ENCODE peak calls at places on chromosome 18, in seven cellular contexts. N is WERI-Rb-1, S is gastrocnemius medialis, J is fibroblast of the aortic adventitia, A is psoas muscle, P is cardiac muscle cell, E is brain microvascular endothelial cell. Q is an unnamed sample.
A peak's percentile ranks its signal among the peaks of the same experiment; 100 is the strongest.

GRCh38 chr18:73893879-73894278 is 253.8 kb downstream of the FBXO15 start:
- DNase-seq in P (no peak), E (no peak), S (no peak), J (no peak), A (no peak), N (no peak), Q (no peak)

GRCh38 chr18:47150824-47151366 is 595 bp upstream of the HDHD2 start:
- DNase-seq in J (no peak), P (no peak), A (no peak), N (peak; percentile 25), E (peak; percentile 5), S (no peak), Q (no peak)

GRCh38 chr18:987325-988186 is 82.9 kb downstream of the ADCYAP1 start:
- DNase-seq in P (no peak), S (no peak), E (peak; percentile 58), J (peak; percentile 99), N (no peak), A (no peak), Q (no peak)

GRCh38 chr18:79789901-79790885 is 7.5 kb upstream of the KCNG2 start:
- DNase-seq in N (no peak), S (no peak), J (no peak), P (no peak), E (no peak), A (no peak), Q (no peak)

GRCh38 chr18:6543330-6543908 is 128.7 kb upstream of the L3MBTL4 start:
- DNase-seq in A (no peak), S (no peak), P (peak; percentile 57), J (peak; percentile 59), N (no peak), E (no peak), Q (no peak)

GRCh38 chr18:34222396-34223163 is 2.1 kb downstream of the NOL4 start:
- DNase-seq in J (peak; percentile 1), A (peak; percentile 21), N (peak; percentile 45), S (no peak), E (no peak), P (peak; percentile 51), Q (no peak)

GRCh38 chr18:71442830-71443229 is 1101.3 kb downstream of the CBLN2 start:
- DNase-seq in N (no peak), P (no peak), S (no peak), E (no peak), A (no peak), J (peak; percentile 90), Q (no peak)

GRCh38 chr18:79439201-79440023 is 43.7 kb downstream of the NFATC1 start:
- DNase-seq in S (peak; percentile 86), J (no peak), E (no peak), N (no peak), A (peak; percentile 75), P (no peak), Q (no peak)

GRCh38 chr18:45588831-45589558 is 26.3 kb upstream of the SLC14A2 start:
- DNase-seq in N (no peak), S (no peak), P (no peak), J (peak; percentile 78), E (no peak), A (no peak), Q (no peak)

GRCh38 chr18:6088432-6088831 is 193.1 kb upstream of the TMEM200C start:
- DNase-seq in N (no peak), S (no peak), A (no peak), P (no peak), J (no peak), E (no peak), Q (no peak)

GRCh38 chr18:74524097-74524496 is 10.2 kb upstream of the CNDP1 start:
- DNase-seq in N (no peak), J (no peak), E (no peak), P (no peak), S (no peak), A (no peak), Q (no peak)

GRCh38 chr18:43442571-43442970 is 165.3 kb upstream of the SYT4 start:
- DNase-seq in J (no peak), P (no peak), A (no peak), N (no peak), E (peak; percentile 43), S (no peak), Q (no peak)

GRCh38 chr18:27423581-27423980 is 238.5 kb upstream of the CHST9 start:
- DNase-seq in N (no peak), J (no peak), A (no peak), E (no peak), P (no peak), S (no peak), Q (no peak)

GRCh38 chr18:73614812-73615211 is 532.8 kb downstream of the FBXO15 start:
- DNase-seq in A (no peak), E (peak; percentile 21), S (no peak), J (peak; percentile 94), P (no peak), N (no peak), Q (no peak)

GRCh38 chr18:3604626-3605408 is 154.8 kb downstream of the TGIF1 start:
- DNase-seq in N (no peak), P (no peak), E (peak; percentile 85), A (no peak), J (peak; percentile 99), S (no peak), Q (no peak)

GRCh38 chr18:58608216-58608615 is 20.7 kb downstream of the ALPK2 start:
- DNase-seq in E (no peak), J (no peak), P (no peak), S (no peak), A (no peak), N (no peak), Q (no peak)

GRCh38 chr18:51236225-51236624 is 38.7 kb upstream of the MEX3C start:
- DNase-seq in J (peak; percentile 91), E (peak; percentile 92), A (no peak), N (no peak), P (no peak), S (no peak), Q (no peak)

GRCh38 chr18:39825485-39825884 is 2129.5 kb upstream of the PIK3C3 start:
- DNase-seq in J (no peak), E (peak; percentile 73), A (no peak), N (no peak), S (no peak), P (no peak), Q (no peak)

DNA sequence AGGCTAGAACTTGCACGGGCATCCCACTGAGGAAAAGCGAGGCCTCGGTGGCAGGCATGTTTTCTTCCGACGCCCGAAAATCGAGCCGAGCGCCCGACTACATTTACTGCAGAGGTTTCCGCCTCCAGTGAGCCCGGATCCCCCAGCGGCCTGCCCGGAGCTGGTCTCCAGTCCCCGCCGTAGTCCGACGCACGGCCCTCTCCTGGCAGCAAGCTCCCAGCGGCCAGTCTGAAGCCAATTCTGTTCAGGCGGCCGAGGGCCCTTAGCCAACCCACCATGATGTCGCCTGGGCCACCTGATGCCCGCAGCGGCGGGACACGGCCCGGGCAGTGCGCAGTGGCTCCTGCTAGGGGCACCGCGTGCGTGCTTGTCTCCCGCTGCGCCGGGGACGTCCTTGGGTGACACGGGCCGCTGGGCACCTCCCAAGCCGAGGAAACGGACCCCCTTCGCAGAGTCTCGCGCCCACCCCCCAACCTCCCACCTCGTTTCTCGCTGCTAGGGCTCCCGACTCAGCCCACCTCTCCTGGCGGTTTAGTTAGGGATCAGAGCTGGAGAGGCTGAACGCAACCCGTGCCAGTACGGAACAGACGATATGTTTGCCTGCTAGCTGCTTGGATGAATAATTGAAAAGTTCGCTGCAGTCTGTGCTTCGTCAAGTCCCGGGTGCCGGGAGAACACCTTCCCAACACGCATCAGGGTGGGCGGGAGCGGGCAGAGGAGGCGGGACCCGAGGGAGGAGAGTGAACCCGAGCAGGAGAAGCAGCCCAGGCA is 5.3 kb downstream of the ONECUT2 start:
- DNase-seq in A (no peak), J (no peak), N (no peak), S (no peak), P (no peak), E (no peak), Q (no peak)
- H3K4me3 ChIP-seq in A (peak overlapping the region; percentile 11), J (no peak overlapping the region), N (no peak overlapping the region), S (peak overlapping the region; percentile 13), P (no peak overlapping the region), E (no peak overlapping the region), Q (no peak overlapping the region)

DNA sequence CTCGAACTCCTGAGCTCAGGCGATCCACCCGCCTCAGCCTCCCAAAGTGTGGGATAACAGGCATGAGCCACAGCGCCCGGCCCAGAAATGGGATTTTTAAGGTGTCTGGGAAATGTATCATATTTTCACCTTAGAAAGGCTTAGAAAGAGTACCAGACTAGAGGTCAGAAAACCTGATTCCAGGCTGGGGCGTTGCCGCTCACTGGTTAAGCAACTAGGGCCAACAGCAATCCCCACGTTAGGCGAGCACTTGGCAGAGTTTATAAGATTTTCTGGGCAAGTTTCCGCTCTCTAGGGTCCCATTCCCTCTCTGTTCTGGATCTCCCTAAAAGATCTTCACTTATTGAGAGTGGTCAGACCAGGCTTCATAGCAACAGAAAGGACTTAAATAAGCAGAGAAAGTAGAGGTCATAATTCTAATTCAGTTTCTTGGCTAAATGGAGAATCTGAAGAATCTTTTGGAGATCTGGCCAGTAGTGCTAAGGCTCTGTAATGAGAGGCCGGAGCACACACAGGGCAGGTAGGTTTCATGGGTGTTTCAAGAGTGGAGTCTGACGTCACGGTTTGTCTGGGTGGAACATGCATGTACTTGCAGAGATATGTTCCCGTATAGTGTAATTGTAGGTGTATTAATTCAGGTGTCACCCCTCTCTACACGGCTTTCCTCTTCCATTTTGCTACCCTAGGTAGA is 4.2 kb upstream of the SMAD7 start:
- DNase-seq in A (peak; percentile 65), E (no peak), J (peak; percentile 73), S (peak; percentile 59), P (no peak), N (no peak), Q (no peak)
- H3K4me3 ChIP-seq in A (no peak overlapping the region), E (no peak overlapping the region), J (no peak overlapping the region), S (no peak overlapping the region), P (no peak overlapping the region), N (no peak overlapping the region), Q (peak overlapping the region; percentile 41)

DNA sequence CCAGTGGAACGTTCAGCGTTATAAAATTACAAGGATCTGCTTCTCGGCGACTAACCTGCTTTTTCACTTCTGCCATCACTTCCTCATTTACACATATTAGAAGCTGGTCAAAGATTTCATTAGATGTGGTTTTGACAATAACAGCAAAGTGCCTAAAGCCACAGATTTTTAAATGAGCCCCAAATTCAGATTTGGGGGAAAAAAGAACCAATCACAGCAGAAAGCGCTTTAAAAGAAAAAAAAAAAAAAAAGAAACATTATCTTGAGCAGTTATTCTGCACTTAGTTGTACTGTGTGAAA is 167.4 kb downstream of the TCF4 start:
- DNase-seq in N (no peak), S (no peak), P (no peak), E (no peak), J (no peak), A (no peak), Q (no peak)
- H3K4me3 ChIP-seq in N (no peak overlapping the region), S (peak overlapping the region; percentile 50), P (no peak overlapping the region), E (no peak overlapping the region), J (no peak overlapping the region), A (peak overlapping the region; percentile 67), Q (peak overlapping the region; percentile 48)

DNA sequence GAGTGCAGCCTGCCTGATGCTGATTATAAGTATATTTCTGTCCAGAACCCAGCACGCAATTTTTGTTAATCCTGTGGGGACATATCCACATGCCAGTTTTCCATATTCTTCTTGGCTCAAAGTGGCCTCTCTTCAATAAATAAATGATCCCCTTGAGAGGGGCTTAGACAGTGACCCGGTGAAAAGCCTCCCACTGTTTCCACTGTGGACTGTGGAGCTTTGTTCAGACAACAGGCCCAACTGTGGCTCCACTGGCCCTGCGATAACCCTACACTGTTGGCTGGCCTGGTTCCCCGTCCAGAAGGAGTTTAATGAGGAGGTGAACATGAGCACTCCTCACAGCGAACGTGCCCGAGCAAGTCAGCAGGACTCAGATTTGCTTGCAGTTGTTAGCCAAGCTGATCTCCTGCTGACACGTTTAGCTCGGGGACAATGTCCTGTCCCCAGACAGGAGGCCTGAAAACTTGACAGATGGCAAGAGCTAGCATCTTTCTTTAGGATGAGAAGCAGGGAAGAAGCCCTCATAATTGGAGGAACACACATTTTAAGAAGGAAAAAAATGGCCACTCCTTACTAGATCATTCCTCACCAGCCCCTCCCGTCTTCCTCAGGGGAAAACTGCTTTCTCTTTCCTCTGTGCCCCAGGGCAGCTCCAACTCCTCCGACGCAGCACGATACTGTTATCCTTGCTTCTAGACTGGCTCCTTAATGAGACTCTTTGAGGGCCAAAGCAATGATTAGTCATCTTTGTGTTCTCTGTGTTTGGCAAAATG is 20.0 kb upstream of the MTCL1 start:
- DNase-seq in P (no peak), A (no peak), E (peak; percentile 44), J (peak; percentile 67), S (no peak), N (peak; percentile 88), Q (no peak)
- H3K4me3 ChIP-seq in P (no peak overlapping the region), A (no peak overlapping the region), E (no peak overlapping the region), J (no peak overlapping the region), S (no peak overlapping the region), N (no peak overlapping the region), Q (peak overlapping the region; percentile 27)